ENCODE peak calls at places on chromosomes 3 and 15, in ten cellular contexts. One of them, this sample, is unnamed.

GRCh38 chr3:178455966-178456365 is 80.3 kb upstream of the KCNMB2 start:
- DNase-seq in fibroblast of the conjunctiva: no peak
- DNase-seq in stimulated activated CD8-positive, alpha-beta memory T cell treated with anti-CD3 and anti-CD28 coated beads, Interleukin-7, amount 100 ng/mL, for 1 hour: no peak
- DNase-seq in ACHN: no peak
- DNase-seq in psoas muscle: no peak
- DNase-seq in posterior vena cava: no peak
- DNase-seq in fibroblast of the aortic adventitia: no peak
- DNase-seq in NCI-H1092 treated with DMSO at 0.1 percent for 48 hours: no peak
- DNase-seq in H9: no peak
- DNase-seq in AG08396: no peak
- DNase-seq in this sample: no peak

GRCh38 chr3:159627229-159627628 is 361.4 kb upstream of the IL12A start:
- DNase-seq in posterior vena cava: no peak
- DNase-seq in AG08396: no peak
- DNase-seq in fibroblast of the aortic adventitia: no peak
- DNase-seq in psoas muscle: no peak
- DNase-seq in fibroblast of the conjunctiva: no peak
- DNase-seq in ACHN: no peak
- DNase-seq in NCI-H1092 treated with DMSO at 0.1 percent for 48 hours: no peak
- DNase-seq in stimulated activated CD8-positive, alpha-beta memory T cell treated with anti-CD3 and anti-CD28 coated beads, Interleukin-7, amount 100 ng/mL, for 1 hour: no peak
- DNase-seq in H9: no peak
- DNase-seq in this sample: no peak

GRCh38 chr3:157499342-157499963 is 3.8 kb downstream of the VEPH1 start:
- DNase-seq in posterior vena cava: no peak
- DNase-seq in stimulated activated CD8-positive, alpha-beta memory T cell treated with anti-CD3 and anti-CD28 coated beads, Interleukin-7, amount 100 ng/mL, for 1 hour: no peak
- DNase-seq in H9: peak
- DNase-seq in AG08396: peak
- DNase-seq in NCI-H1092 treated with DMSO at 0.1 percent for 48 hours: no peak
- DNase-seq in fibroblast of the aortic adventitia: no peak
- DNase-seq in fibroblast of the conjunctiva: no peak
- DNase-seq in psoas muscle: peak
- DNase-seq in ACHN: peak
- DNase-seq in this sample: peak

GRCh38 chr3:156795890-156796451 is 30.2 kb upstream of the LEKR1 start:
- DNase-seq in ACHN: no peak
- DNase-seq in posterior vena cava: no peak
- DNase-seq in fibroblast of the conjunctiva: no peak
- DNase-seq in psoas muscle: no peak
- DNase-seq in H9: no peak
- DNase-seq in NCI-H1092 treated with DMSO at 0.1 percent for 48 hours: no peak
- DNase-seq in AG08396: no peak
- DNase-seq in stimulated activated CD8-positive, alpha-beta memory T cell treated with anti-CD3 and anti-CD28 coated beads, Interleukin-7, amount 100 ng/mL, for 1 hour: no peak
- DNase-seq in fibroblast of the aortic adventitia: peak
- DNase-seq in this sample: peak

GRCh38 chr15:59723686-59724336 is 34.7 kb upstream of the BNIP2 start:
- DNase-seq in NCI-H1092 treated with DMSO at 0.1 percent for 48 hours: no peak
- DNase-seq in AG08396: no peak
- DNase-seq in psoas muscle: no peak
- DNase-seq in ACHN: no peak
- DNase-seq in posterior vena cava: no peak
- DNase-seq in fibroblast of the aortic adventitia: no peak
- DNase-seq in fibroblast of the conjunctiva: no peak
- DNase-seq in stimulated activated CD8-positive, alpha-beta memory T cell treated with anti-CD3 and anti-CD28 coated beads, Interleukin-7, amount 100 ng/mL, for 1 hour: no peak
- DNase-seq in H9: no peak
- DNase-seq in this sample: no peak

GRCh38 chr3:189868061-189868460 is 236.9 kb downstream of the TP63 start:
- DNase-seq in H9: no peak
- DNase-seq in fibroblast of the aortic adventitia: no peak
- DNase-seq in NCI-H1092 treated with DMSO at 0.1 percent for 48 hours: no peak
- DNase-seq in psoas muscle: no peak
- DNase-seq in stimulated activated CD8-positive, alpha-beta memory T cell treated with anti-CD3 and anti-CD28 coated beads, Interleukin-7, amount 100 ng/mL, for 1 hour: no peak
- DNase-seq in AG08396: no peak
- DNase-seq in posterior vena cava: no peak
- DNase-seq in fibroblast of the conjunctiva: no peak
- DNase-seq in ACHN: no peak
- DNase-seq in this sample: no peak

GRCh38 chr3:60917136-60917535 is 334.1 kb downstream of the FHIT start:
- DNase-seq in fibroblast of the aortic adventitia: no peak
- DNase-seq in H9: no peak
- DNase-seq in NCI-H1092 treated with DMSO at 0.1 percent for 48 hours: peak
- DNase-seq in fibroblast of the conjunctiva: no peak
- DNase-seq in psoas muscle: no peak
- DNase-seq in stimulated activated CD8-positive, alpha-beta memory T cell treated with anti-CD3 and anti-CD28 coated beads, Interleukin-7, amount 100 ng/mL, for 1 hour: no peak
- DNase-seq in AG08396: no peak
- DNase-seq in ACHN: no peak
- DNase-seq in posterior vena cava: no peak
- DNase-seq in this sample: no peak

GRCh38 chr3:10992017-10992945 is at the start of gene SLC6A1:
- DNase-seq in fibroblast of the conjunctiva: no peak
- DNase-seq in AG08396: no peak
- DNase-seq in fibroblast of the aortic adventitia: no peak
- DNase-seq in NCI-H1092 treated with DMSO at 0.1 percent for 48 hours: peak
- DNase-seq in posterior vena cava: no peak
- DNase-seq in H9: peak
- DNase-seq in ACHN: peak
- DNase-seq in psoas muscle: peak
- DNase-seq in stimulated activated CD8-positive, alpha-beta memory T cell treated with anti-CD3 and anti-CD28 coated beads, Interleukin-7, amount 100 ng/mL, for 1 hour: no peak
- DNase-seq in this sample: no peak

GRCh38 chr3:180594631-180595348 is 7.2 kb upstream of the TTC14 start:
- DNase-seq in NCI-H1092 treated with DMSO at 0.1 percent for 48 hours: peak
- DNase-seq in H9: no peak
- DNase-seq in psoas muscle: no peak
- DNase-seq in AG08396: peak
- DNase-seq in fibroblast of the aortic adventitia: peak
- DNase-seq in fibroblast of the conjunctiva: peak
- DNase-seq in posterior vena cava: no peak
- DNase-seq in ACHN: peak
- DNase-seq in stimulated activated CD8-positive, alpha-beta memory T cell treated with anti-CD3 and anti-CD28 coated beads, Interleukin-7, amount 100 ng/mL, for 1 hour: no peak
- DNase-seq in this sample: peak

GRCh38 chr3:32743934-32744333 is 58.9 kb downstream of the CNOT10 start:
- DNase-seq in posterior vena cava: no peak
- DNase-seq in H9: no peak
- DNase-seq in stimulated activated CD8-positive, alpha-beta memory T cell treated with anti-CD3 and anti-CD28 coated beads, Interleukin-7, amount 100 ng/mL, for 1 hour: no peak
- DNase-seq in ACHN: no peak
- DNase-seq in AG08396: no peak
- DNase-seq in fibroblast of the aortic adventitia: peak
- DNase-seq in psoas muscle: no peak
- DNase-seq in NCI-H1092 treated with DMSO at 0.1 percent for 48 hours: no peak
- DNase-seq in fibroblast of the conjunctiva: peak
- DNase-seq in this sample: no peak